ENCODE peak calls at places on chromosomes 16 and 17, in six cellular contexts. L is foreskin fibroblast, M is left ventricle myocardium inferior, H is GM20000, G is NCI-H774, E is T-helper 2 cell. J is an unnamed sample.

GRCh38 chr17:82848022-82848592 is 8.3 kb upstream of the ZNF750 start:
- DNase-seq in G (no peak), M (no peak), E (no peak), H (no peak), L (peak), J (peak)

GRCh38 chr17:18362509-18363020 is 785 bp downstream of the SHMT1 start:
- DNase-seq in M (peak), L (no peak), E (no peak), G (no peak), H (no peak), J (peak)

GRCh38 chr17:8310601-8311123 is 621 bp downstream of the ARHGEF15 start:
- DNase-seq in M (peak), H (no peak), G (no peak), E (no peak), L (no peak), J (no peak)

GRCh38 chr17:12230411-12230810 is 209.7 kb downstream of the MAP2K4 start:
- DNase-seq in E (no peak), L (no peak), G (no peak), M (no peak), H (no peak), J (no peak)

GRCh38 chr17:73093286-73093685 is 798 bp upstream of the SLC39A11 start:
- DNase-seq in G (no peak), E (no peak), H (no peak), M (no peak), L (no peak), J (no peak)

GRCh38 chr16:27222499-27223225 is 19.3 kb downstream of the KDM8 start:
- DNase-seq in L (peak), G (no peak), M (peak), H (no peak), E (no peak), J (peak)

GRCh38 chr16:82451449-82451848 is 175.3 kb upstream of the CDH13 start:
- DNase-seq in H (no peak), E (no peak), G (no peak), L (no peak), M (no peak), J (no peak)

GRCh38 chr16:10385725-10386516 is at the start of gene ATF7IP2:
- DNase-seq in M (peak), H (peak), L (peak), G (no peak), E (peak), J (peak)

GRCh38 chr16:81127051-81127450 is 30.9 kb upstream of the GCSH start:
- DNase-seq in M (no peak), G (no peak), L (peak), H (no peak), E (no peak), J (no peak)

GRCh38 chr17:14510136-14510535 is 209.3 kb downstream of the HS3ST3B1 start:
- DNase-seq in H (no peak), G (no peak), M (no peak), L (peak), E (no peak), J (no peak)